ENCODE peak calls at places on chromosomes 4 and X, in six cellular contexts. C, Z, O, R, M and H are unnamed samples.

GRCh38 chrX:107825698-107826285 is at the start of gene MID2:
- DNase-seq in R (peak; percentile 76), C (peak; percentile 36), O (peak; percentile 53), Z (peak; percentile 72), M (peak; percentile 80), H (no peak)

GRCh38 chrX:107577933-107578332 is 50.4 kb upstream of the PRPS1 start:
- DNase-seq in R (no peak), Z (no peak), C (no peak), M (no peak), O (no peak), H (no peak)

GRCh38 chr4:67608047-67608446 is 49.5 kb downstream of the STAP1 start:
- DNase-seq in C (no peak), O (no peak), Z (no peak), R (no peak), M (no peak), H (no peak)

GRCh38 chrX:71625471-71625870 is 7.2 kb upstream of the CXCR3 start:
- DNase-seq in R (no peak), M (no peak), C (no peak), Z (no peak), O (no peak), H (no peak)

GRCh38 chr4:109164011-109164410 is 138.4 kb downstream of the COL25A1 start:
- DNase-seq in M (no peak), O (no peak), C (peak; percentile 49), R (no peak), Z (no peak), H (no peak)

GRCh38 chr4:139223682-139224317 is 46.8 kb upstream of the ELF2 start:
- DNase-seq in C (peak; percentile 52), R (no peak), O (no peak), Z (no peak), M (no peak), H (no peak)

GRCh38 chrX:43552166-43552565 is 103.9 kb upstream of the MAOA start:
- DNase-seq in C (no peak), R (no peak), O (no peak), Z (no peak), M (no peak), H (no peak)

GRCh38 chr4:169024762-169025161 is 14.7 kb upstream of the CBR4 start:
- DNase-seq in C (peak; percentile 54), R (no peak), Z (no peak), O (no peak), M (no peak), H (no peak)

GRCh38 chrX:151713859-151714258 is 2.0 kb upstream of the FATE1 start:
- DNase-seq in Z (peak; percentile 55), M (no peak), O (no peak), R (no peak), C (no peak), H (no peak)

GRCh38 chrX:80306007-80306406 is 114.2 kb upstream of the TENT5D start:
- DNase-seq in Z (no peak), M (no peak), C (no peak), R (no peak), O (no peak), H (no peak)

GRCh38 chr4:128241425-128241913 is 46.1 kb downstream of the PGRMC2 start:
- DNase-seq in R (no peak), C (peak; percentile 99), M (no peak), Z (no peak), O (no peak), H (no peak)

GRCh38 chrX:12798601-12799000 is 7.4 kb downstream of the PRPS2 start:
- DNase-seq in Z (no peak), C (peak; percentile 12), O (no peak), R (no peak), M (no peak), H (no peak)

GRCh38 chr4:155745984-155746383 is 12.8 kb upstream of the GUCY1B1 start:
- DNase-seq in O (no peak), Z (no peak), R (no peak), C (peak; percentile 58), M (no peak), H (no peak)

GRCh38 chrX:30787012-30787411 is 102.0 kb downstream of the TAB3 start:
- DNase-seq in R (no peak), M (no peak), O (no peak), C (no peak), Z (peak; percentile 10), H (peak; percentile 39)

GRCh38 chrX:50594788-50595187 is 124.2 kb upstream of the DGKK start:
- DNase-seq in Z (peak; percentile 76), R (no peak), O (no peak), C (no peak), M (no peak), H (no peak)

GRCh38 chr4:85368240-85368639 is 106.7 kb upstream of the ARHGAP24 start:
- DNase-seq in O (no peak), C (no peak), M (no peak), R (no peak), Z (no peak), H (no peak)

GRCh38 chr4:27568952-27569319 is 708.3 kb downstream of the STIM2 start:
- DNase-seq in Z (no peak), C (no peak), M (no peak), O (no peak), R (no peak), H (no peak)

GRCh38 chr4:110055014-110055768 is 142.5 kb downstream of the EGF start:
- DNase-seq in C (no peak), Z (no peak), M (no peak), O (no peak), R (no peak), H (no peak)

GRCh38 chrX:139126493-139126892 is 404.0 kb upstream of the F9 start:
- DNase-seq in R (no peak), M (no peak), C (no peak), O (no peak), Z (peak; percentile 62), H (no peak)

GRCh38 chr4:86755388-86755787 is 93.8 kb downstream of the SLC10A6 start:
- DNase-seq in R (no peak), O (no peak), M (no peak), C (no peak), Z (no peak), H (no peak)

GRCh38 chr4:66564901-66565648 is 894.8 kb upstream of the EPHA5 start:
- DNase-seq in M (no peak), R (no peak), Z (no peak), C (peak; percentile 65), O (no peak), H (no peak)

GRCh38 chr4:5267418-5267817 is 216.1 kb downstream of the STK32B start:
- DNase-seq in O (no peak), M (no peak), C (peak; percentile 31), R (no peak), Z (no peak), H (no peak)

GRCh38 chr4:102575369-102576129 is 74.4 kb downstream of the NFKB1 start:
- DNase-seq in O (no peak), C (no peak), Z (no peak), R (no peak), M (no peak), H (no peak)

GRCh38 chrX:115350696-115351408 is 61.3 kb downstream of the LUZP4 start:
- DNase-seq in M (no peak), O (no peak), Z (no peak), R (no peak), C (peak; percentile 72), H (no peak)

GRCh38 chr4:8666581-8666980 is 74.0 kb downstream of the CPZ start:
- DNase-seq in Z (no peak), M (peak; percentile 13), O (no peak), R (peak; percentile 10), C (no peak), H (no peak)

GRCh38 chr4:153345011-153345981 is 808 bp downstream of the MND1 start:
- DNase-seq in R (peak; percentile 53), M (peak; percentile 79), Z (peak; percentile 60), C (peak; percentile 67), O (peak; percentile 47), H (no peak)

GRCh38 chr4:5720157-5720850 is 9.3 kb downstream of the EVC start:
- DNase-seq in C (no peak), R (no peak), O (no peak), Z (no peak), M (no peak), H (no peak)

GRCh38 chr4:88106205-88106604 is 52.2 kb downstream of the ABCG2 start:
- DNase-seq in Z (no peak), O (no peak), R (no peak), C (no peak), M (no peak), H (no peak)

GRCh38 chr4:16224264-16224663 is 2.0 kb downstream of the TAPT1 start:
- DNase-seq in O (no peak), C (no peak), R (no peak), Z (peak; percentile 37), M (no peak), H (no peak)

DNA sequence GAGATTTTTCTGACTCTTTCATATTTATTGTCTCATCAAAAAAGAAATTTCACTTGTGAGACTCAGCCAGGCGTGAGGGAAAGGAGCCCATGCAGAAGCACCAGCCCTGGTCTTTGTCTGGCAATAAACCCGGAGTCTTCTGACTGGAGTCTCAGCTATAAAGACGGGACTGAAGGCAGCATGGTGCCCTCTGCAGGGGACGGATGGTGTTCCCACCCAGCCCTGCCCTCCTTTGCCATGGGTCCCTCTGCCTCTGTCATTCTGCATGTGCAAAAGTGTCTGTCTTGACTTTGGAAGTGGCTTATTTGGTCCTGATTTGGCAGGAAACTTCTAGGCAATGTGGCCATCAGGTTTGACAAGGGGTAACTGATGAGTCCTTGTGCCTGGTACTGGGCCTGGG is 14.3 kb downstream of the ZNF185 start:
- DNase-seq in R (no peak), C (no peak), M (no peak), O (no peak), Z (peak; percentile 48), H (no peak)
- TF ChIP-seq CTCF in R (no peak), C (no peak), M (no peak), O (no peak), Z (peak; percentile 37), H (peak; percentile 20)

GRCh38 chr4:52889778-52890400 is 27.8 kb downstream of the RASL11B start:
- DNase-seq in M (no peak), C (no peak), Z (no peak), R (no peak), O (no peak), H (no peak)
- TF ChIP-seq CTCF in M (no peak), C (no peak), Z (no peak), R (no peak), O (no peak), H (no peak)

DNA sequence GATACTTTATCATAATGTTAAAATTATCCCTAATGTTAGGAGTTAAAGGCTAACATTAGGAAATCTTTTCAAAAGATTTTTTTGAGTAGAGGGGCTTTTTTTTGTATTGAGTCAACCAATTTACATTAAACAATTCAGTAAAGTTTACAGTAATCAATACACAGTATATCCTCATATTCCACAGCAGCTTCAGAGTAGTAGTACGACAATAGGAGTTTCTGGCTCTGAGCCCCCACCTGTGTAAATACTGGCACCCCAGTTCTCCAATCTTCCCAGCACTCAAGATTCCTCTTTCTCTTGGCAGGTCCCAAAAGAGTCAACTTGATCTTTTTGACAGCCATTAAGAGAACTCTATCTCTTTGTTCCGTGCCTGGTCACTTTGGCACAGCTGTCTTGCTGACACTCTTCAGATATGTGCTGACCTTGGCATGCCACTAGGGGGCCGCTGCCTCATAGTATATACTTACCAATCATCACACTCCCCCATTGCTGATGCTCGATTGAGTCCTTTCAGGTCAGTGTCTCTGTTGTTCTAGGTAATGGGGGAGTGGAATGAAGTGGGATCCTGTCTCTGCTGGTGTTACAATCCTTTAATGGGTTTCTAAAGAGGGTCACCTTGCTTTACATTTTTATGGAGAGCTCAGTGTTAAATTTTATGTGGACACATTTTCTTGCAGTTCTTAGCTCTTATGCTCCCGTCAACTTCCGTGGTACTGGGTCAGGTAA is 19.5 kb upstream of the CCNI start:
- DNase-seq in C (peak; percentile 64), M (peak; percentile 93), R (peak; percentile 88), O (peak; percentile 56), Z (peak; percentile 82), H (no peak)
- TF ChIP-seq CTCF in C (peak; percentile 87), M (peak; percentile 76), R (peak; percentile 89), O (peak; percentile 79), Z (peak; percentile 91), H (peak; percentile 91)

GRCh38 chr4:186191266-186192067 is at the start of gene CYP4V2:
- DNase-seq in C (peak; percentile 79), O (peak; percentile 73), R (peak; percentile 91), Z (peak; percentile 75), M (peak; percentile 96), H (peak; percentile 80)
- TF ChIP-seq CTCF in C (peak; percentile 10), O (no peak), R (peak; percentile 45), Z (peak; percentile 54), M (peak; percentile 31), H (peak; percentile 49)